ENCODE peak calls at places on chromosomes 3 and 15, in four cellular contexts. X is posterior cingulate gyrus, H is aorta, S is iris pigment epithelial cell. G is an unnamed sample.

GRCh38 chr3:110226645-110227044 is 845.0 kb upstream of the NECTIN3 start:
- DNase-seq in S (no peak), X (no peak), H (no peak), G (no peak)

GRCh38 chr3:114319453-114319852 is 25.6 kb downstream of the TIGIT start:
- DNase-seq in S (peak; percentile 94), X (no peak), H (no peak), G (peak; percentile 90)

GRCh38 chr3:72171461-72171860 is 386.5 kb upstream of the PROK2 start:
- DNase-seq in H (no peak), X (peak; percentile 48), S (no peak), G (no peak)

GRCh38 chr3:359672-360071 is 163.1 kb downstream of the CHL1 start:
- DNase-seq in H (no peak), S (no peak), X (no peak), G (no peak)

GRCh38 chr3:171393032-171393744 is 67.0 kb downstream of the TNIK start:
- DNase-seq in X (no peak), H (no peak), S (peak; percentile 67), G (no peak)

GRCh38 chr3:131217296-131217741 is 164.3 kb upstream of the NUDT16 start:
- DNase-seq in X (no peak), H (no peak), S (peak; percentile 45), G (no peak)

GRCh38 chr3:119356646-119357045 is 62.5 kb downstream of the ARHGAP31 start:
- DNase-seq in X (no peak), H (no peak), S (peak; percentile 41), G (no peak)

GRCh38 chr3:53236112-53236841 is 19.5 kb downstream of the TKT start:
- DNase-seq in X (peak; percentile 56), S (peak; percentile 95), H (peak; percentile 87), G (no peak)

GRCh38 chr3:197718904-197719303 is 17.8 kb downstream of the RUBCN start:
- DNase-seq in X (no peak), S (peak; percentile 95), H (no peak), G (no peak)

GRCh38 chr3:100902572-100902971 is 90.6 kb downstream of the ABI3BP start:
- DNase-seq in H (no peak), S (peak; percentile 71), X (no peak), G (no peak)

GRCh38 chr3:50525987-50526386 is 22.6 kb upstream of the CACNA2D2 start:
- DNase-seq in X (peak; percentile 25), H (no peak), S (peak; percentile 63), G (no peak)

GRCh38 chr15:101024111-101024695 is 105.0 kb downstream of the LRRK1 start:
- DNase-seq in S (peak; percentile 95), X (no peak), H (peak; percentile 78), G (no peak)

GRCh38 chr3:32815812-32816438 is 1.9 kb upstream of the TRIM71 start:
- DNase-seq in X (no peak), H (no peak), S (no peak), G (peak; percentile 59)

GRCh38 chr3:52153389-52154096 is 680 bp downstream of the POC1A start:
- DNase-seq in S (peak; percentile 32), H (peak; percentile 57), X (no peak), G (peak; percentile 70)

GRCh38 chr3:141065258-141065657 is 14.1 kb downstream of the SPSB4 start:
- DNase-seq in S (no peak), X (no peak), H (no peak), G (no peak)

GRCh38 chr15:42150246-42150970 is 6.0 kb downstream of the PLA2G4F start:
- DNase-seq in X (no peak), S (no peak), H (no peak), G (peak; percentile 30)

GRCh38 chr3:13879946-13880810 is at the start of gene WNT7A:
- DNase-seq in S (peak; percentile 19), H (peak; percentile 76), X (no peak), G (peak; percentile 5)

GRCh38 chr3:43001094-43001553 is 22.0 kb downstream of the GASK1A start:
- DNase-seq in S (peak; percentile 95), H (peak; percentile 88), X (no peak), G (no peak)

GRCh38 chr15:35769656-35770055 is 223.7 kb upstream of the DPH6 start:
- DNase-seq in H (no peak), X (no peak), S (no peak), G (no peak)

G was measured in NCI-H526.